ENCODE peak calls at places on chromosomes 1 and 21, in nine cellular contexts. One of them, this sample, is unnamed.

GRCh38 chr1:64894438-64895196 is 71.7 kb downstream of the JAK1 start:
- DNase-seq in ovary: no peak
- DNase-seq in suprapubic skin: no peak
- DNase-seq in ascending aorta: no peak
- DNase-seq in pancreas: no peak
- DNase-seq in body of pancreas: no peak
- DNase-seq in neural progenitor cell: no peak
- DNase-seq in HepG2: no peak
- DNase-seq in fibroblast of lung: peak; percentile 29
- DNase-seq in this sample: no peak

GRCh38 chr1:212909652-212910063 is 40.7 kb upstream of the VASH2 start:
- DNase-seq in ovary: no peak
- DNase-seq in suprapubic skin: no peak
- DNase-seq in ascending aorta: no peak
- DNase-seq in pancreas: no peak
- DNase-seq in body of pancreas: no peak
- DNase-seq in neural progenitor cell: no peak
- DNase-seq in HepG2: no peak
- DNase-seq in fibroblast of lung: no peak
- DNase-seq in this sample: peak; percentile 69

GRCh38 chr1:31791131-31791858 is 24.5 kb downstream of the SPOCD1 start:
- DNase-seq in ovary: no peak
- DNase-seq in suprapubic skin: no peak
- DNase-seq in ascending aorta: no peak
- DNase-seq in pancreas: no peak
- DNase-seq in body of pancreas: no peak
- DNase-seq in neural progenitor cell: no peak
- DNase-seq in HepG2: no peak
- DNase-seq in fibroblast of lung: no peak
- DNase-seq in this sample: peak; percentile 46

GRCh38 chr1:206480211-206480610 is 9.9 kb downstream of the IKBKE start:
- DNase-seq in ovary: no peak
- DNase-seq in suprapubic skin: no peak
- DNase-seq in ascending aorta: no peak
- DNase-seq in pancreas: no peak
- DNase-seq in body of pancreas: no peak
- DNase-seq in neural progenitor cell: no peak
- DNase-seq in HepG2: no peak
- DNase-seq in fibroblast of lung: no peak
- DNase-seq in this sample: no peak

GRCh38 chr1:6483761-6484117 is 7.7 kb downstream of the PLEKHG5 start:
- DNase-seq in ovary: no peak
- DNase-seq in suprapubic skin: no peak
- DNase-seq in ascending aorta: no peak
- DNase-seq in pancreas: no peak
- DNase-seq in body of pancreas: no peak
- DNase-seq in neural progenitor cell: no peak
- DNase-seq in HepG2: no peak
- DNase-seq in fibroblast of lung: no peak
- DNase-seq in this sample: no peak

GRCh38 chr21:40568756-40569155 is 278.2 kb downstream of the DSCAM start:
- DNase-seq in ovary: no peak
- DNase-seq in suprapubic skin: no peak
- DNase-seq in ascending aorta: no peak
- DNase-seq in pancreas: no peak
- DNase-seq in body of pancreas: no peak
- DNase-seq in neural progenitor cell: no peak
- DNase-seq in HepG2: no peak
- DNase-seq in fibroblast of lung: no peak
- DNase-seq in this sample: no peak

GRCh38 chr1:218273757-218274505 is 11.2 kb upstream of the RRP15 start:
- DNase-seq in ovary: no peak
- DNase-seq in suprapubic skin: no peak
- DNase-seq in ascending aorta: no peak
- DNase-seq in pancreas: no peak
- DNase-seq in body of pancreas: no peak
- DNase-seq in neural progenitor cell: peak; percentile 61
- DNase-seq in HepG2: no peak
- DNase-seq in fibroblast of lung: no peak
- DNase-seq in this sample: no peak

GRCh38 chr1:219433471-219434131 is 179.3 kb downstream of the ZC3H11B start:
- DNase-seq in ovary: no peak
- DNase-seq in suprapubic skin: no peak
- DNase-seq in ascending aorta: no peak
- DNase-seq in pancreas: peak; percentile 68
- DNase-seq in body of pancreas: peak; percentile 61
- DNase-seq in neural progenitor cell: no peak
- DNase-seq in HepG2: no peak
- DNase-seq in fibroblast of lung: no peak
- DNase-seq in this sample: no peak

GRCh38 chr1:215421772-215422171 is 145.3 kb upstream of the KCTD3 start:
- DNase-seq in ovary: no peak
- DNase-seq in suprapubic skin: no peak
- DNase-seq in ascending aorta: no peak
- DNase-seq in pancreas: no peak
- DNase-seq in body of pancreas: no peak
- DNase-seq in neural progenitor cell: no peak
- DNase-seq in HepG2: no peak
- DNase-seq in fibroblast of lung: no peak
- DNase-seq in this sample: no peak

GRCh38 chr1:42479621-42480020 is 16.5 kb downstream of the CCDC30 start:
- DNase-seq in ovary: no peak
- DNase-seq in suprapubic skin: no peak
- DNase-seq in ascending aorta: no peak
- DNase-seq in pancreas: no peak
- DNase-seq in body of pancreas: no peak
- DNase-seq in neural progenitor cell: peak; percentile 18
- DNase-seq in HepG2: peak; percentile 10
- DNase-seq in fibroblast of lung: peak; percentile 30
- DNase-seq in this sample: peak; percentile 51

GRCh38 chr1:233543338-233544255 is 70.3 kb upstream of the KCNK1 start:
- DNase-seq in ovary: peak; percentile 46
- DNase-seq in suprapubic skin: no peak
- DNase-seq in ascending aorta: no peak
- DNase-seq in pancreas: no peak
- DNase-seq in body of pancreas: peak; percentile 24
- DNase-seq in neural progenitor cell: no peak
- DNase-seq in HepG2: peak; percentile 2
- DNase-seq in fibroblast of lung: peak; percentile 99
- DNase-seq in this sample: peak; percentile 53

GRCh38 chr1:46612937-46613660 is 3.5 kb downstream of the MOB3C start:
- DNase-seq in ovary: peak; percentile 62
- DNase-seq in suprapubic skin: no peak
- DNase-seq in ascending aorta: no peak
- DNase-seq in pancreas: peak; percentile 63
- DNase-seq in body of pancreas: peak; percentile 85
- DNase-seq in neural progenitor cell: peak; percentile 77
- DNase-seq in HepG2: no peak
- DNase-seq in fibroblast of lung: no peak
- DNase-seq in this sample: peak; percentile 42

GRCh38 chr1:89808429-89809117 is 12.3 kb upstream of the LRRC8D start:
- DNase-seq in ovary: no peak
- DNase-seq in suprapubic skin: no peak
- DNase-seq in ascending aorta: no peak
- DNase-seq in pancreas: no peak
- DNase-seq in body of pancreas: no peak
- DNase-seq in neural progenitor cell: peak; percentile 42
- DNase-seq in HepG2: peak; percentile 44
- DNase-seq in fibroblast of lung: peak; percentile 73
- DNase-seq in this sample: peak; percentile 80

GRCh38 chr21:41406340-41406739 is 19.7 kb upstream of the MX1 start:
- DNase-seq in ovary: no peak
- DNase-seq in suprapubic skin: peak; percentile 45
- DNase-seq in ascending aorta: no peak
- DNase-seq in pancreas: no peak
- DNase-seq in body of pancreas: no peak
- DNase-seq in neural progenitor cell: no peak
- DNase-seq in HepG2: no peak
- DNase-seq in fibroblast of lung: no peak
- DNase-seq in this sample: no peak

GRCh38 chr1:73326663-73327062 is 871.3 kb downstream of the LRRIQ3 start:
- DNase-seq in ovary: no peak
- DNase-seq in suprapubic skin: no peak
- DNase-seq in ascending aorta: no peak
- DNase-seq in pancreas: no peak
- DNase-seq in body of pancreas: no peak
- DNase-seq in neural progenitor cell: no peak
- DNase-seq in HepG2: no peak
- DNase-seq in fibroblast of lung: no peak
- DNase-seq in this sample: no peak

GRCh38 chr1:212286437-212287131 is 1.4 kb downstream of the PPP2R5A start:
- DNase-seq in ovary: no peak
- DNase-seq in suprapubic skin: no peak
- DNase-seq in ascending aorta: no peak
- DNase-seq in pancreas: no peak
- DNase-seq in body of pancreas: no peak
- DNase-seq in neural progenitor cell: peak; percentile 11
- DNase-seq in HepG2: no peak
- DNase-seq in fibroblast of lung: peak; percentile 27
- DNase-seq in this sample: no peak

GRCh38 chr1:182601926-182602325 is 2.3 kb downstream of the RGS16 start:
- DNase-seq in ovary: no peak
- DNase-seq in suprapubic skin: no peak
- DNase-seq in ascending aorta: no peak
- DNase-seq in pancreas: no peak
- DNase-seq in body of pancreas: no peak
- DNase-seq in neural progenitor cell: no peak
- DNase-seq in HepG2: no peak
- DNase-seq in fibroblast of lung: no peak
- DNase-seq in this sample: no peak

GRCh38 chr1:182603646-182604127 is 502 bp downstream of the RGS16 start:
- DNase-seq in ovary: no peak
- DNase-seq in suprapubic skin: no peak
- DNase-seq in ascending aorta: peak; percentile 70
- DNase-seq in pancreas: no peak
- DNase-seq in body of pancreas: no peak
- DNase-seq in neural progenitor cell: peak; percentile 37
- DNase-seq in HepG2: no peak
- DNase-seq in fibroblast of lung: peak; percentile 12
- DNase-seq in this sample: no peak

GRCh38 chr1:182604128-182604834 is at the start of gene RGS16:
- DNase-seq in ovary: peak; percentile 92
- DNase-seq in suprapubic skin: peak; percentile 96
- DNase-seq in ascending aorta: peak; percentile 95
- DNase-seq in pancreas: peak; percentile 94
- DNase-seq in body of pancreas: peak; percentile 94
- DNase-seq in neural progenitor cell: peak; percentile 92
- DNase-seq in HepG2: no peak
- DNase-seq in fibroblast of lung: peak; percentile 78
- DNase-seq in this sample: peak; percentile 98

GRCh38 chr1:182602945-182603645 is 1.1 kb downstream of the RGS16 start:
- DNase-seq in ovary: no peak
- DNase-seq in suprapubic skin: no peak
- DNase-seq in ascending aorta: peak; percentile 68
- DNase-seq in pancreas: no peak
- DNase-seq in body of pancreas: no peak
- DNase-seq in neural progenitor cell: no peak
- DNase-seq in HepG2: no peak
- DNase-seq in fibroblast of lung: no peak
- DNase-seq in this sample: no peak

DNA sequence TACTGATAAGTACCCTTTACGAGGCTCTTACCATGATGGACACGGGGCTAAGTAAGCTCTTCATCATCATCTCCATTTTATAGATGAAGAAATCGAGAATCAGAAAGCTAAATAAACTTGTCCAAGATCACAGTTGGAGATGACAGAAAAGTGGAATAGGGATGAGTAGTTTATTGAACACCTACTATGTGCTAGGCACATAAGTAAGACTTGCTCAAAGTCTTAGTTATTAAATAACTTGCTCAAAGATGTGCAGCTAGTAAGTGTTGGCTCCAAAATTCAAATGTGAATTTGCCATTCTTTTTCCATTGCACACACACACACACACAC is 611 bp upstream of the RGS16 start:
- DNase-seq in ovary: no peak
- DNase-seq in suprapubic skin: no peak
- DNase-seq in ascending aorta: no peak
- DNase-seq in pancreas: no peak
- DNase-seq in body of pancreas: no peak
- DNase-seq in neural progenitor cell: no peak
- DNase-seq in HepG2: no peak
- DNase-seq in fibroblast of lung: no peak
- DNase-seq in this sample: no peak
- H3K4me3 ChIP-seq in ovary: no peak overlapping the region
- H3K4me3 ChIP-seq in suprapubic skin: peak overlapping the region; percentile 47
- H3K4me3 ChIP-seq in ascending aorta: peak overlapping the region; percentile 75
- H3K4me3 ChIP-seq in pancreas: no peak overlapping the region
- H3K4me3 ChIP-seq in body of pancreas: no peak overlapping the region
- H3K4me3 ChIP-seq in neural progenitor cell: no peak overlapping the region
- H3K4me3 ChIP-seq in HepG2: no peak overlapping the region
- H3K4me3 ChIP-seq in fibroblast of lung: no peak overlapping the region
- H3K4me3 ChIP-seq in this sample: no peak overlapping the region

DNA sequence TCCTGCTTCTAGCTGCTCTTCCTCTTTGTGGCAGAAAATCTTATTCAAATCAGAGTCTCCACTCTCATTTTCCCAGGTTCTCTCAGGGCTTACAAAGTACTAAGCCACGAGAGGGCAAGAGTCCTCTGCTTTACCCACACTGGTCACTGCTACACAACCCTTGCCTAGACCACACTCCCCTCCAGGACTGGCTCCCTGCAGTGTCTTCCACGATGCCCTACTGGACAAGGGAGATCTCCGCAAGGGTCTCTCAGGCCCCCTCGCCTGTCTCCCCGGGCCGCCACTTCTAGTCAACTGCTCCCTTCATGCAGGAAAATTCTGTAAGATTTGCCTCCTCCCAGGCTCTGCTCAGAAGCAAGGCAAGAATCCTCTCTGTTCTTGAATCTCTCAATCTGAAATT is 319.6 kb downstream of the RRAGC start:
- DNase-seq in ovary: no peak
- DNase-seq in suprapubic skin: no peak
- DNase-seq in ascending aorta: no peak
- DNase-seq in pancreas: no peak
- DNase-seq in body of pancreas: no peak
- DNase-seq in neural progenitor cell: no peak
- DNase-seq in HepG2: no peak
- DNase-seq in fibroblast of lung: no peak
- DNase-seq in this sample: no peak
- TF ChIP-seq CTCF in ovary: no peak
- TF ChIP-seq CTCF in suprapubic skin: no peak
- TF ChIP-seq CTCF in ascending aorta: no peak
- TF ChIP-seq CTCF in pancreas: no peak
- TF ChIP-seq CTCF in body of pancreas: no peak
- TF ChIP-seq CTCF in neural progenitor cell: no peak
- TF ChIP-seq CTCF in HepG2: no peak
- TF ChIP-seq CTCF in fibroblast of lung: no peak
- TF ChIP-seq CTCF in this sample: no peak

GRCh38 chr1:3560981-3561380 is 50.3 kb downstream of the MEGF6 start:
- DNase-seq in ovary: no peak
- DNase-seq in suprapubic skin: no peak
- DNase-seq in ascending aorta: no peak
- DNase-seq in pancreas: no peak
- DNase-seq in body of pancreas: no peak
- DNase-seq in neural progenitor cell: no peak
- DNase-seq in HepG2: no peak
- DNase-seq in fibroblast of lung: no peak
- DNase-seq in this sample: no peak
- H3K4me1 ChIP-seq in ovary: no peaks in the 10 kb centered on the region
- H3K4me1 ChIP-seq in suprapubic skin: peaks cover 25% of the 10 kb centered on the region
- H3K4me1 ChIP-seq in ascending aorta: peaks cover 5% of the 10 kb centered on the region
- H3K4me1 ChIP-seq in pancreas: no peaks in the 10 kb centered on the region
- H3K4me1 ChIP-seq in body of pancreas: no peaks in the 10 kb centered on the region
- H3K4me1 ChIP-seq in neural progenitor cell: no peaks in the 10 kb centered on the region
- H3K4me1 ChIP-seq in HepG2: peaks cover 6% of the 10 kb centered on the region
- H3K4me1 ChIP-seq in fibroblast of lung: no peaks in the 10 kb centered on the region
- H3K4me1 ChIP-seq in this sample: no peaks in the 10 kb centered on the region

GRCh38 chr1:230600111-230601000 is 41.9 kb upstream of the COG2 start:
- DNase-seq in ovary: no peak
- DNase-seq in suprapubic skin: no peak
- DNase-seq in ascending aorta: no peak
- DNase-seq in pancreas: no peak
- DNase-seq in body of pancreas: no peak
- DNase-seq in neural progenitor cell: no peak
- DNase-seq in HepG2: no peak
- DNase-seq in fibroblast of lung: peak; percentile 6
- DNase-seq in this sample: no peak
- H3K4me3 ChIP-seq in ovary: no peak overlapping the region
- H3K4me3 ChIP-seq in suprapubic skin: no peak overlapping the region
- H3K4me3 ChIP-seq in ascending aorta: no peak overlapping the region
- H3K4me3 ChIP-seq in pancreas: no peak overlapping the region
- H3K4me3 ChIP-seq in body of pancreas: no peak overlapping the region
- H3K4me3 ChIP-seq in neural progenitor cell: no peak overlapping the region
- H3K4me3 ChIP-seq in HepG2: no peak overlapping the region
- H3K4me3 ChIP-seq in fibroblast of lung: no peak overlapping the region
- H3K4me3 ChIP-seq in this sample: no peak overlapping the region